ENCODE peak calls at places on chromosome 11, in eight cellular contexts. C, U, J, N, G, F, D and K are unnamed samples.

GRCh38 chr11:35746356-35747153 is 84.0 kb downstream of the TRIM44 start:
- DNase-seq in F (no peak), U (no peak), C (no peak), G (no peak), D (no peak), N (no peak), J (no peak), K (no peak)

GRCh38 chr11:108037211-108037610 is 28.5 kb downstream of the CUL5 start:
- DNase-seq in J (no peak), N (no peak), D (no peak), G (no peak), C (no peak), F (no peak), U (no peak), K (no peak)

GRCh38 chr11:6270584-6271246 is 11.1 kb downstream of the CCKBR start:
- DNase-seq in G (no peak), U (no peak), C (no peak), N (no peak), F (no peak), J (no peak), D (no peak), K (no peak)

GRCh38 chr11:70834277-70834940 is 418.0 kb downstream of the SHANK2 start:
- DNase-seq in D (no peak), G (no peak), F (no peak), U (no peak), C (no peak), J (no peak), N (no peak), K (no peak)

GRCh38 chr11:111911563-111912401 is at the start of gene CRYAB:
- DNase-seq in U (peak), J (peak), F (peak), N (peak), D (peak), G (no peak), C (peak), K (peak)

GRCh38 chr11:129743029-129743846 is 72.4 kb upstream of the TMEM45B start:
- DNase-seq in U (no peak), G (no peak), F (no peak), D (no peak), J (peak), C (no peak), N (no peak), K (no peak)

GRCh38 chr11:29300441-29300840 is 716.4 kb downstream of the KCNA4 start:
- DNase-seq in C (no peak), N (peak), J (no peak), G (no peak), U (no peak), F (no peak), D (no peak), K (peak)

GRCh38 chr11:59145534-59145933 is 2.9 kb downstream of the FAM111A start:
- DNase-seq in C (no peak), D (no peak), U (no peak), F (no peak), N (no peak), G (no peak), J (no peak), K (peak)

GRCh38 chr11:102287963-102288744 is 29.1 kb upstream of the BIRC3 start:
- DNase-seq in C (peak), F (no peak), G (no peak), J (peak), N (no peak), D (peak), U (peak), K (peak)

GRCh38 chr11:9016916-9017642 is 13.3 kb upstream of the NRIP3 start:
- DNase-seq in D (no peak), J (peak), G (no peak), U (no peak), N (no peak), C (no peak), F (no peak), K (no peak)

GRCh38 chr11:356610-357009 is 12.7 kb upstream of the B4GALNT4 start:
- DNase-seq in F (no peak), C (no peak), N (no peak), G (no peak), D (no peak), U (no peak), J (no peak), K (no peak)

GRCh38 chr11:80598905-80599304 is 1158.1 kb upstream of the TENM4 start:
- DNase-seq in D (no peak), U (no peak), J (no peak), F (no peak), C (no peak), N (no peak), G (no peak), K (peak)

GRCh38 chr11:92827132-92827531 is 142.3 kb upstream of the MTNR1B start:
- DNase-seq in J (no peak), D (no peak), U (no peak), N (no peak), F (no peak), G (no peak), C (no peak), K (no peak)

GRCh38 chr11:76048763-76049162 is 157.5 kb downstream of the WNT11 start:
- DNase-seq in F (no peak), D (no peak), U (no peak), G (peak), N (no peak), C (no peak), J (peak), K (no peak)

GRCh38 chr11:122192634-122193245 is 76.7 kb upstream of the BLID start:
- DNase-seq in N (no peak), C (no peak), F (no peak), U (no peak), J (no peak), D (no peak), G (no peak), K (peak)

GRCh38 chr11:7592706-7593105 is 78.9 kb downstream of the PPFIBP2 start:
- DNase-seq in N (no peak), C (no peak), F (peak), U (no peak), J (no peak), G (no peak), D (peak), K (peak)

GRCh38 chr11:27020736-27021135 is 19.9 kb upstream of the BBOX1 start:
- DNase-seq in J (no peak), F (no peak), U (no peak), C (no peak), G (no peak), D (no peak), N (no peak), K (no peak)

GRCh38 chr11:124717786-124718634 is 21.7 kb upstream of the NRGN start:
- DNase-seq in J (peak), N (no peak), G (peak), F (no peak), D (peak), C (no peak), U (no peak), K (peak)

GRCh38 chr11:61851128-61851899 is 23.2 kb downstream of the FADS2 start:
- DNase-seq in G (no peak), D (peak), C (no peak), F (no peak), U (no peak), J (no peak), N (no peak), K (no peak)

GRCh38 chr11:250740-251299 is 14.0 kb downstream of the PSMD13 start:
- DNase-seq in G (peak), F (no peak), U (no peak), J (peak), C (peak), D (peak), N (no peak), K (peak)

GRCh38 chr11:121323208-121323607 is 30.6 kb downstream of the SC5D start:
- DNase-seq in N (no peak), G (no peak), J (peak), D (no peak), C (no peak), U (no peak), F (no peak), K (no peak)

GRCh38 chr11:73314121-73314948 is 6.3 kb downstream of the ARHGEF17 start:
- DNase-seq in F (no peak), U (no peak), N (no peak), C (no peak), J (peak), D (peak), G (no peak), K (no peak)

GRCh38 chr11:129947474-129947873 is 52.1 kb upstream of the NFRKB start:
- DNase-seq in C (no peak), D (no peak), J (peak), F (no peak), U (no peak), N (no peak), G (no peak), K (no peak)

GRCh38 chr11:61975638-61976419 is 8.4 kb upstream of the FTH1 start:
- DNase-seq in G (no peak), D (no peak), U (no peak), N (no peak), J (no peak), C (no peak), F (no peak), K (no peak)

GRCh38 chr11:64241175-64241429 is 207 bp downstream of the FKBP2 start:
- DNase-seq in F (no peak), J (no peak), N (no peak), G (no peak), C (no peak), D (no peak), U (no peak), K (no peak)

GRCh38 chr11:128903248-128904041 is 12.3 kb downstream of the KCNJ5 start:
- DNase-seq in U (no peak), F (no peak), N (no peak), G (no peak), D (peak), J (peak), C (no peak), K (peak)

GRCh38 chr11:31026315-31026714 is 343.2 kb downstream of the DCDC1 start:
- DNase-seq in U (no peak), N (no peak), C (no peak), D (no peak), J (no peak), F (no peak), G (no peak), K (no peak)

GRCh38 chr11:65116370-65117205 is 913 bp downstream of the ZNHIT2 start:
- DNase-seq in J (peak), D (peak), C (peak), N (no peak), F (peak), U (no peak), G (peak), K (peak)

GRCh38 chr11:128890543-128891409 is at the start of gene KCNJ5:
- DNase-seq in D (peak), J (peak), C (peak), U (peak), F (no peak), G (no peak), N (no peak), K (no peak)

GRCh38 chr11:39810358-39810757 is 1649.1 kb downstream of the LRRC4C start:
- DNase-seq in G (no peak), U (no peak), D (no peak), N (no peak), J (peak), C (no peak), F (no peak), K (no peak)

GRCh38 chr11:44349328-44349727 is 39.4 kb upstream of the ALX4 start:
- DNase-seq in N (no peak), C (no peak), F (no peak), U (no peak), D (no peak), J (no peak), G (no peak), K (no peak)

DNA sequence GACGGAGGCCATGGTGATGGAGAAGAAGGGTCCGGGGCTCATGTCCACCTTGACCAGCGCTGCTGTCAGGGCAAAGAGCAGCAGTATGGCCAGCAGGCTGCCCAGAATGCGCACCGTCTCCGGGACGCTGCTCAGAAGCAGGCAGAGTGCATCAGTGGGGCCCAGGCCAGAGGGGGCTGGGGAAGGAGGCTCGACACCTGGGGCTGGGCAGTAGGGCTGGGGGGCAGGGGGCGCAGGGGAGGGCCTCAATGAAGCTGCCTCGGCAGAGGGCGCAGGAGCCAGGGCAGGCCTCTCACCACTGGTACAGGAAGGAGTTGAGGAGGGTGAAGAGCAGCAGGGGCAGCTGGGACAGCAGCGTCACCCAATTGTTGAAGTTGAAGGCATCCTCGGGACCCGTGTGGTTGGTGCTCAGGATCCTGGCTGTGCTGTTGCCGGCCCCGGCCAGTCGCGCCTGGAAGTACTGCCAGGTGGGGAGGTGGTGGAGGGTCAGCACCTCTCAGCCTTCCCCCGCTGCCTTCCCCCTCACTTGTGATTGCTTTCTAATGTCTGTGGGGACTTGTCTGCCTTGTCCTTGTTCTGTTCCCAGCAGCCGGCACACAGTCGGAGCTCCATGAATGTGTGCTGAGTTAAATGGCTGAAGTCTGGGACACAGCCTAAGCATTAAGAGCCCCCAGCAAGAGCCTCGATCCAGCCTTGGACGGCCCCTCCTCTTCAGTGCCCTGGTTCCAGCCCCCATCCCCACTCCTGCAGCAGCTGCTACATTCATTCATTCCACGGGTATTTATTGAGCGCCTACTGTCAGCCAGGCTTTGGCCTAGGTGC is 2.3 kb downstream of the SLC29A2 start:
- DNase-seq in G (no peak), U (no peak), D (no peak), F (no peak), N (no peak), C (no peak), J (no peak), K (no peak)
- H3K4me3 ChIP-seq in G (no peak), U (no peak), D (no peak), F (no peak), N (no peak), C (peak), J (peak), K (no peak)

GRCh38 chr11:32109138-32109537 is 18.3 kb downstream of the RCN1 start:
- DNase-seq in U (no peak), G (no peak), F (no peak), N (no peak), D (no peak), C (peak), J (no peak), K (peak)

GRCh38 chr11:32108576-32108975 is 17.7 kb downstream of the RCN1 start:
- DNase-seq in U (no peak), N (no peak), C (no peak), J (no peak), F (no peak), D (no peak), G (no peak), K (no peak)

GRCh38 chr11:32109596-32109995 is 18.7 kb downstream of the RCN1 start:
- DNase-seq in G (no peak), C (peak), N (no peak), D (no peak), J (peak), F (no peak), U (no peak), K (peak)

GRCh38 chr11:32113200-32113599 is 22.3 kb downstream of the RCN1 start:
- DNase-seq in F (no peak), G (no peak), N (no peak), U (no peak), C (no peak), J (no peak), D (no peak), K (peak)

GRCh38 chr11:32110795-32111194 is 19.9 kb downstream of the RCN1 start:
- DNase-seq in J (no peak), N (no peak), C (no peak), G (no peak), U (no peak), F (no peak), D (no peak), K (no peak)
- TF ChIP-seq CTCF in J (no peak), N (no peak), C (no peak), G (no peak), U (no peak), F (no peak), D (no peak), K (no peak)

GRCh38 chr11:16791494-16791961 is 53.1 kb downstream of the C11orf58 start:
- DNase-seq in J (no peak), D (no peak), F (no peak), C (peak), N (peak), U (peak), G (no peak), K (peak)
- H3K4me3 ChIP-seq in J (no peak), D (no peak), F (no peak), C (no peak), N (no peak), U (no peak), G (no peak), K (no peak)

DNA sequence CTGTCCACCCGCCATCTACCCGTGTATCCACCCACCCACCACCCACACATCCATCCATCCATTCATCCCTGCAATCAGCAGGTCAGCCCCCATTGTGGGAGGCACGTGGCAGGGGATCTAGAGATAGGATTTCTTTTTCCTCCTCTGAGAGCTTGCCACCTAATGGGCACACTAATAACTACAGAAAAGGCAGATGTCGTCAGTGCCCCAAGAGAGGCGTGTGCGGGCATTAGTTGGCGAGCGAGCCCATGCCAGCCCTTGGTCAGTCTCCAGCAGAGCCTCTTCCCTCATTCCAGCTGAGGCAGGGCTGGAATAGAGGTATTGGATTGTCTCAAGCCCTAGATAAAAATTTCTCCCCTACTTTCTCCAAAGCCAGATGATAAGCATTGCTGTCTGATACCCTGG is 9.7 kb downstream of the USP2 start:
- DNase-seq in G (no peak), N (no peak), U (no peak), J (no peak), C (no peak), D (no peak), F (no peak), K (peak)
- TF ChIP-seq CTCF in G (no peak), N (no peak), U (no peak), J (peak), C (peak), D (peak), F (no peak), K (peak)